ENCODE peak calls at places on chromosomes 5 and 9, in ten cellular contexts. S is NCI-H748 treated with DMSO at 0.1 percent for 48 hours; N is NCI-H1694; Z is AG04450; E is CD4-positive, CD25-positive, alpha-beta regulatory T cell; W is GM13977; I is EL; B is fibroblast of gingiva; A is M059J; J is hypothalamus. G is an unnamed sample.

GRCh38 chr5:139799359-139799758 is 3.8 kb downstream of the PSD2 start:
- DNase-seq in J (no peak), Z (no peak), W (no peak), A (no peak), S (no peak), B (no peak), E (no peak), I (no peak), N (no peak), G (no peak)

GRCh38 chr5:6788439-6788838 is 75.2 kb downstream of the TENT4A start:
- DNase-seq in A (no peak), W (no peak), S (no peak), J (no peak), I (no peak), Z (no peak), N (no peak), E (no peak), B (no peak), G (no peak)

GRCh38 chr9:88011005-88011766 is 36.9 kb upstream of the CDK20 start:
- DNase-seq in S (no peak), J (no peak), A (peak), E (no peak), W (no peak), Z (no peak), I (peak), B (no peak), N (no peak), G (no peak)

GRCh38 chr5:156359452-156359851 is 32.5 kb downstream of the SGCD start:
- DNase-seq in B (peak), N (no peak), S (no peak), W (no peak), I (peak), A (peak), E (no peak), Z (peak), J (no peak), G (no peak)

GRCh38 chr5:133579766-133580165 is 32.6 kb downstream of the FSTL4 start:
- DNase-seq in E (no peak), S (no peak), Z (no peak), W (no peak), N (no peak), I (no peak), B (no peak), A (no peak), J (no peak), G (no peak)

GRCh38 chr5:73487815-73488214 is 10.4 kb upstream of the BTF3 start:
- DNase-seq in W (no peak), E (no peak), A (no peak), Z (no peak), J (no peak), I (no peak), B (no peak), S (no peak), N (no peak), G (no peak)

GRCh38 chr9:136742640-136743391 is at the start of gene LCN10:
- DNase-seq in B (no peak), N (no peak), W (no peak), Z (no peak), E (no peak), A (no peak), S (no peak), I (no peak), J (no peak), G (no peak)

GRCh38 chr5:150517272-150518152 is 9.6 kb downstream of the NDST1 start:
- DNase-seq in J (no peak), B (peak), Z (peak), S (peak), E (no peak), A (peak), I (peak), N (peak), W (no peak), G (peak)

GRCh38 chr9:16236882-16237281 is 633.6 kb downstream of the BNC2 start:
- DNase-seq in B (peak), I (peak), N (no peak), S (no peak), W (no peak), E (no peak), Z (no peak), J (no peak), A (no peak), G (no peak)

GRCh38 chr9:110050925-110051355 is 157.0 kb downstream of the C9orf152 start:
- DNase-seq in S (no peak), E (no peak), Z (peak), N (no peak), B (peak), I (peak), J (no peak), A (peak), W (peak), G (no peak)

GRCh38 chr5:172953776-172954189 is 5.4 kb upstream of the RPL26L1 start:
- DNase-seq in N (no peak), B (peak), S (no peak), J (no peak), W (no peak), I (peak), Z (peak), A (peak), E (no peak), G (no peak)

GRCh38 chr9:87606921-87607521 is 109.4 kb downstream of the DAPK1 start:
- DNase-seq in N (no peak), A (peak), I (peak), E (no peak), J (no peak), W (no peak), B (peak), S (no peak), Z (no peak), G (no peak)

GRCh38 chr9:21267806-21268657 is 28.2 kb upstream of the IFNA14 start:
- DNase-seq in B (no peak), E (no peak), S (no peak), J (no peak), Z (no peak), W (no peak), N (no peak), I (no peak), A (no peak), G (no peak)